ENCODE peak calls at places on chromosomes 1 and 21, in seven cellular contexts. R is HCT116, P is heart right ventricle, K is GM23338, C is lower lobe of right lung, T is SJSA1, U is spleen. I is an unnamed sample.
A peak's percentile ranks its signal among the peaks of the same experiment; 100 is the strongest.

GRCh38 chr1:7558921-7559869 is 211.9 kb upstream of the VAMP3 start:
- DNase-seq in U (peak; percentile 70), P (no peak), R (no peak), T (no peak), K (no peak), C (no peak), I (no peak)

GRCh38 chr1:25900209-25900608 is 6.0 kb downstream of the STMN1 start:
- DNase-seq in K (no peak), P (no peak), T (no peak), C (no peak), R (no peak), U (no peak), I (no peak)

GRCh38 chr1:3717715-3718601 is 34.3 kb upstream of the CCDC27 start:
- DNase-seq in R (no peak), T (no peak), K (peak; percentile 78), P (no peak), C (no peak), U (no peak), I (peak; percentile 53)

GRCh38 chr1:231684333-231685244 is 58.0 kb downstream of the DISC1 start:
- DNase-seq in C (no peak), P (no peak), U (no peak), R (no peak), T (no peak), K (no peak), I (no peak)

GRCh38 chr1:242467556-242468145 is 56.8 kb downstream of the PLD5 start:
- DNase-seq in R (peak; percentile 22), U (no peak), K (peak; percentile 90), T (peak; percentile 50), C (no peak), P (no peak), I (peak; percentile 47)

GRCh38 chr1:92653605-92654381 is 131.1 kb downstream of the EVI5 start:
- DNase-seq in T (no peak), R (no peak), U (no peak), C (no peak), K (no peak), P (no peak), I (no peak)

GRCh38 chr21:33257404-33257803 is 8.8 kb upstream of the IL10RB start:
- DNase-seq in U (no peak), C (no peak), P (no peak), K (no peak), R (no peak), T (no peak), I (no peak)

GRCh38 chr1:27542463-27543273 is 52.7 kb upstream of the WASF2 start:
- DNase-seq in P (peak; percentile 67), C (no peak), U (no peak), R (peak; percentile 99), T (no peak), K (no peak), I (no peak)

GRCh38 chr1:6523566-6523965 is 30.7 kb downstream of the NOL9 start:
- DNase-seq in R (peak; percentile 41), C (no peak), P (no peak), U (no peak), T (no peak), K (peak; percentile 93), I (peak; percentile 59)

GRCh38 chr1:59085101-59085500 is 211.8 kb upstream of the FGGY start:
- DNase-seq in C (no peak), K (no peak), U (no peak), R (no peak), T (no peak), P (no peak), I (no peak)

GRCh38 chr1:37100310-37100709 is 66.0 kb upstream of the GRIK3 start:
- DNase-seq in K (no peak), U (no peak), C (no peak), T (no peak), P (no peak), R (no peak), I (no peak)

GRCh38 chr1:112674986-112675727 is 698 bp downstream of the MOV10 start:
- DNase-seq in R (no peak), P (peak; percentile 62), U (peak; percentile 90), T (peak; percentile 59), K (peak; percentile 82), C (no peak), I (peak; percentile 80)

GRCh38 chr1:175839678-175840669 is 96.6 kb upstream of the TNR start:
- DNase-seq in C (no peak), U (no peak), R (no peak), T (no peak), P (no peak), K (no peak), I (no peak)

GRCh38 chr1:54132485-54132884 is 20.3 kb downstream of the CDCP2 start:
- DNase-seq in R (no peak), T (no peak), U (no peak), K (no peak), C (no peak), P (no peak), I (peak; percentile 30)

GRCh38 chr1:99331083-99331482 is 66.8 kb downstream of the PLPPR4 start:
- DNase-seq in U (no peak), K (peak; percentile 4), R (no peak), T (no peak), P (no peak), C (no peak), I (no peak)

GRCh38 chr1:31640179-31640578 is 4.5 kb downstream of the PEF1 start:
- DNase-seq in R (no peak), T (no peak), P (no peak), K (no peak), C (no peak), U (no peak), I (no peak)
- H3K4me1 ChIP-seq in R (peaks cover 18% of the 10 kb centered on the region), T (peaks cover 8% of the 10 kb centered on the region), P (peaks cover 36% of the 10 kb centered on the region), K (peaks cover 32% of the 10 kb centered on the region), C (peaks cover 74% of the 10 kb centered on the region), U (peaks cover 88% of the 10 kb centered on the region), I (peaks cover 29% of the 10 kb centered on the region)

DNA sequence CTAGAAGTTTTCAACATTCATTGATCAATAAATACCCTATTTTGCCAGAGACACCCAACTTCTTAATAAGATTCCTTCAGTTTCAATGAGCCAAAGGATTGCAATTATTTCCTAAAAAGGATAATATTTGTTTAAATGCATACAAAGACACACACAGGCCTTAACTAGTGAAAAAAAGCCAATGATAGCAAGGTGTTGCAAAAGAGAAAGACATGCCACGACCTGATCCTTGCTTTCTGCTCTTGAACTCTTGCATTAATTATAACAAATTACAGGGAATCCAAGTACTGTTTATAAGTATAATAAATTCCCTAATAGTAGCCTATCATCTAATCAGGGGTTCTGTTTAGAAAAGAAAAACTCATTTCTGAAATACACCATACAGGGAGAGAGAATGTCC is 131.1 kb downstream of the PTPN14 start:
- DNase-seq in P (no peak), U (no peak), K (no peak), R (no peak), C (no peak), T (no peak), I (no peak)
- H3K4me1 ChIP-seq in P (peaks cover 35% of the 10 kb centered on the region), U (peaks cover 15% of the 10 kb centered on the region), K (peaks cover 23% of the 10 kb centered on the region), R (peaks cover 12% of the 10 kb centered on the region), C (no peaks in the 10 kb centered on the region), T (peaks cover 80% of the 10 kb centered on the region), I (peaks cover 40% of the 10 kb centered on the region)

GRCh38 chr1:31583082-31583994 is 7.0 kb downstream of the TINAGL1 start:
- DNase-seq in P (no peak), K (no peak), T (no peak), R (no peak), U (no peak), C (no peak), I (no peak)
- H3K4me1 ChIP-seq in P (peaks cover 79% of the 10 kb centered on the region), K (peaks cover 49% of the 10 kb centered on the region), T (peaks cover 22% of the 10 kb centered on the region), R (peaks cover 66% of the 10 kb centered on the region), U (peaks cover 82% of the 10 kb centered on the region), C (peaks cover 39% of the 10 kb centered on the region), I (peaks cover 57% of the 10 kb centered on the region)

DNA sequence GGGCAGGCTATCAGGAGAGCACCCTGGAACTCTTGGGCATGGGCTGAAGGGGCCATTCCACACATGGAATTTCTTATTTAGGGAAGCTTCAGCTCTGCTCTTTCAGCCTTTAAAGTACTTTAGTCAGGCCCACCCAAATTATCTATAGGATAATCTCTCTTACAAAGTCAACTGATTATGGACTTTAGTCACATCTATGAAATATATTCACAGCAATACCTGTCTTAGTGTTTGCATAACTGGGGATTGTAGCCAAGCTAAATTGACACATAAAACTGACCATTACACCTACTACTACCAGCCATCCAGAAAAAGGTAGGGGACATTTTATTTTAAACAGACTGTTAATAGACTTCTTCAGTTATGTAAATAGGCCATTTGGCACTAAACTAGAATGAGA is 114.9 kb upstream of the VANGL1 start:
- DNase-seq in C (no peak), P (no peak), U (no peak), R (no peak), K (no peak), T (no peak), I (no peak)
- H3K4me1 ChIP-seq in C (no peaks in the 10 kb centered on the region), P (no peaks in the 10 kb centered on the region), U (no peaks in the 10 kb centered on the region), R (peaks cover 5% of the 10 kb centered on the region), K (peaks cover 28% of the 10 kb centered on the region), T (peaks cover 61% of the 10 kb centered on the region), I (peaks cover 15% of the 10 kb centered on the region)

DNA sequence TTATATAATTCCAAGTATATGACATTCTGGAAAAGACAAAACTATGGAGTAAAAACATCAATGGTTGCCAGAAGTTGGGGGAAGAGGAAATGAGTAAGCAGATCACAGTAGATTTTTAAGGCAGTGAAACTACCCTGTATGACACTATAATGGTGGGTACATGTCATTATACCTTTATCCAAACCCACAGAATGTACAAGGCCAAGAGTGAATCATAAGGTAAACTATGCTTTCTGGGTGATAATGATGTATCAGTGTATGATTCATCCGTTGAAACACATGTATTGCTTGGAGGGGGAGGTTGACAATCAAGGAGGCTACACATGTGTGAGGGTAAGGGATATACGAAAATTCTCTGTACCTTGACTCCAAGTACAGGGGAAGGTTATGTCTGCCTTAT is 862.7 kb downstream of the PLA2G4A start:
- DNase-seq in C (no peak), R (peak; percentile 66), T (no peak), K (no peak), P (no peak), U (no peak), I (peak; percentile 51)
- H3K4me1 ChIP-seq in C (no peaks in the 10 kb centered on the region), R (peaks cover 18% of the 10 kb centered on the region), T (no peaks in the 10 kb centered on the region), K (no peaks in the 10 kb centered on the region), P (no peaks in the 10 kb centered on the region), U (no peaks in the 10 kb centered on the region), I (no peaks in the 10 kb centered on the region)

I was measured in adipocyte.